ENCODE peak calls at places on chromosomes 2 and 18, in ten cellular contexts. J is adrenal gland, N is colonic mucosa, S is kidney, H is AG04450, L is heart left ventricle, V is body of pancreas, B is IMR-90, K is GM23248, F is PC-9. U is an unnamed sample.

GRCh38 chr2:173851256-173851655 is 113.9 kb downstream of the SP3 start:
- DNase-seq in B (no peak), N (no peak), J (peak; percentile 70), S (no peak), L (peak; percentile 24), H (no peak), F (no peak), K (peak; percentile 73), V (peak; percentile 14), U (peak; percentile 59)

GRCh38 chr2:240855670-240856069 is 13.0 kb upstream of the AGXT start:
- DNase-seq in J (no peak), L (no peak), N (no peak), V (no peak), H (no peak), K (no peak), S (no peak), F (no peak), B (no peak), U (no peak)

GRCh38 chr2:175600024-175600831 is 401.8 kb downstream of the LNPK start:
- DNase-seq in F (no peak), J (peak; percentile 41), L (no peak), N (no peak), S (no peak), H (no peak), K (peak; percentile 91), B (no peak), V (peak; percentile 12), U (no peak)

GRCh38 chr2:233082222-233082933 is 22.2 kb downstream of the INPP5D start:
- DNase-seq in F (no peak), L (no peak), V (no peak), S (peak; percentile 22), K (no peak), J (no peak), H (no peak), B (no peak), N (no peak), U (no peak)

GRCh38 chr18:11021477-11021876 is 127.9 kb downstream of the PIEZO2 start:
- DNase-seq in J (no peak), K (no peak), F (no peak), B (no peak), H (no peak), N (no peak), V (no peak), S (no peak), L (no peak), U (no peak)

GRCh38 chr2:240627736-240628506 is 2.6 kb downstream of the GPR35 start:
- DNase-seq in H (no peak), F (no peak), S (peak; percentile 61), J (peak; percentile 2), K (no peak), V (no peak), B (no peak), N (no peak), L (no peak), U (no peak)

GRCh38 chr2:230671117-230671516 is 41.5 kb upstream of the CAB39 start:
- DNase-seq in J (no peak), K (peak; percentile 53), B (peak; percentile 93), F (no peak), H (peak; percentile 81), S (no peak), L (no peak), V (no peak), N (no peak), U (peak; percentile 93)

GRCh38 chr2:229660951-229661350 is 53.4 kb downstream of the DNER start:
- DNase-seq in J (no peak), B (no peak), F (no peak), L (no peak), S (no peak), H (no peak), N (no peak), K (peak; percentile 6), V (no peak), U (peak; percentile 45)

GRCh38 chr2:202099515-202099914 is 26.5 kb downstream of the KIAA2012 start:
- DNase-seq in B (no peak), N (no peak), F (peak; percentile 14), L (no peak), S (no peak), K (no peak), J (no peak), H (no peak), V (no peak), U (no peak)

GRCh38 chr2:202104286-202104870 is 31.3 kb downstream of the KIAA2012 start:
- DNase-seq in F (peak; percentile 39), L (no peak), B (peak; percentile 54), J (peak; percentile 49), H (no peak), K (peak; percentile 77), N (peak; percentile 43), V (peak; percentile 20), S (no peak), U (peak; percentile 50)

GRCh38 chr2:202105025-202105424 is 32.0 kb downstream of the KIAA2012 start:
- DNase-seq in H (no peak), F (no peak), J (no peak), V (no peak), N (no peak), L (no peak), K (no peak), S (no peak), B (no peak), U (no peak)

GRCh38 chr2:202101049-202101579 is 28.1 kb downstream of the KIAA2012 start:
- DNase-seq in N (no peak), V (no peak), K (no peak), H (no peak), F (no peak), S (no peak), J (no peak), B (no peak), L (no peak), U (no peak)

DNA sequence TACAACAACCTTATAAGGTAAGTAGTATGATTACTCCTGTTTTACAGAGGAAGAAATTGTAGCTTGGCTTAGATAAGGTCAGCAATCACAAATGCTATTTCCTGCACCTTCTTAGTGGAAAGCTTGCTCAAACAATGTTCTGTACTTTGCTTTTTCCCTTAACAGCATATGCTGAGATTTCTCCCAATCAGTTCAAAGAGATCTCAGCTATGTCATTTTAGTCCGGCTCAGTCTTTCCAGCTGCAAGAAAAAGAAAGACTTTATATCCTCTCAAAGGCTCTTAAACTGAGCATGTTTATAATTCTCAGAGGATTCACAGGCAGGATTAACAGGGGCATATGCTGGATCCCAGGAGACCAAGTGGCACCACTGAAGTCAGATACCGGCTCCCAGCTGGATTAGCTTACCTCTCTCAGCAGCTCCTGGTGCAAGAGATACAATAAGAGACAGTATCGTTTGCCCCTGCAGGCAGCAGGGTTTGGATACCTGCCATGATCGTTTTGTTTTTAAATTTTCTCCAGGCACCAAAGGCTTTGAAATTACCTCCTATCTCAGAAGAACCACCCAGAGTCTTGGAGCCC is 29.5 kb downstream of the KIAA2012 start:
- DNase-seq in N (no peak), S (no peak), B (no peak), V (no peak), H (no peak), L (no peak), K (no peak), J (no peak), F (no peak), U (no peak)
- H3K9me3 ChIP-seq in N (no peaks in the 10 kb centered on the region), S (no peaks in the 10 kb centered on the region), B (no peaks in the 10 kb centered on the region), V (no peaks in the 10 kb centered on the region), H (no peaks in the 10 kb centered on the region), L (no peaks in the 10 kb centered on the region), K (no peaks in the 10 kb centered on the region), J (no peaks in the 10 kb centered on the region), F (no peaks in the 10 kb centered on the region), U (no peaks in the 10 kb centered on the region)

DNA sequence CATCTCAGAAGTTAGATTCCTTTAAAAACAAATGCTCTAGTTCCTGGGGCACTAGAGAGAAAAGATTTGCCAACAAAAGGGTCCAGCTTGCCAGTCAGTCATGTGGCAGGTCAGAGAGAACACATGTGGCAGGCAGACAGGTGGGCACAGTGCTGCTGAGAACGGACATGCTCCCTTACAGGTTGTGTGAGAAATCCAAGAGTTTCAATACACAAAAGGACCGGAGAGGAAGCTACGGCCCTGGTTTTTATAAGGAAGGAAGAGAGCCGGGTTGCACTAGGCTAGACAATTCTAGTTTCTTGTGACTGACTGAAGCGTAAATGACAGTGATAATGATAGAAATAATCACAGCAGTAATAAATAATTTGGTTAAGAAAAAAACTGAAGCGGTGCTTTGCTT is 18.3 kb downstream of the CDC42EP3 start:
- DNase-seq in B (no peak), F (no peak), J (no peak), L (no peak), S (no peak), H (no peak), K (no peak), V (no peak), N (no peak), U (no peak)
- H3K27ac ChIP-seq in B (peak overlapping the region; percentile 48), F (peak overlapping the region; percentile 60), J (no peak overlapping the region), L (peak overlapping the region; percentile 94), S (no peak overlapping the region), H (peak overlapping the region; percentile 39), K (peak overlapping the region; percentile 50), V (no peak overlapping the region), N (peak overlapping the region; percentile 31), U (peak overlapping the region; percentile 27)

DNA sequence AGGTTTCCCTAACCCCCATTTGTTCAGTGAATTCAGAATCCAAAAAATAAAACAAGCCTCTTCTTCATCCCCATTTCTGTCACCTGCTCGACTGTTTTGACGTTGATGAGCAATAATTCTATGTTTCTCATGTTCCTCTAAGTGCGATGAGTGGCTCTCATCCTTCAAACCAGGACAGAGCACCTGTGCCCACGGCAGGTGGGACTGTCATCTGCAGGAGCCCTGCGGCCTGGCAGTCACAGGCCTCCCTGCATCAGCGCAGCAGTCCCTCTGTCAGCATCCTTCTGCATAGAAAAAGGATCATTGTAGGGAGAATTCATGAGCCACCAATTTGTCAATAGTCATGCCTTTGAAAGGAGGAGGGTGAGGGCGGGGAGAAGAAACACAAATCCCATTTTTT is 234.1 kb upstream of the NCKAP5 start:
- DNase-seq in V (no peak), J (no peak), B (no peak), S (no peak), L (no peak), H (no peak), F (no peak), K (no peak), N (no peak), U (no peak)
- H3K4me3 ChIP-seq in V (no peak overlapping the region), J (no peak overlapping the region), B (no peak overlapping the region), S (no peak overlapping the region), L (no peak overlapping the region), H (no peak overlapping the region), F (no peak overlapping the region), K (no peak overlapping the region), N (no peak overlapping the region), U (no peak overlapping the region)

GRCh38 chr2:237650455-237650850 is 23.1 kb downstream of the LRRFIP1 start:
- DNase-seq in B (no peak), K (no peak), S (peak; percentile 85), N (no peak), V (peak; percentile 37), L (no peak), J (no peak), F (peak; percentile 97), H (no peak), U (no peak)

GRCh38 chr2:237648016-237648381 is 20.6 kb downstream of the LRRFIP1 start:
- DNase-seq in J (no peak), F (no peak), K (no peak), L (no peak), V (no peak), N (no peak), B (no peak), H (no peak), S (no peak), U (no peak)

GRCh38 chr2:237652181-237652580 is 24.8 kb downstream of the LRRFIP1 start:
- DNase-seq in N (no peak), B (no peak), J (no peak), L (peak; percentile 71), H (no peak), V (no peak), S (no peak), K (no peak), F (no peak), U (no peak)

GRCh38 chr2:237651761-237652160 is 24.4 kb downstream of the LRRFIP1 start:
- DNase-seq in J (no peak), N (no peak), F (no peak), L (no peak), V (no peak), B (no peak), S (no peak), K (no peak), H (no peak), U (no peak)

GRCh38 chr2:237649541-237650454 is 22.4 kb downstream of the LRRFIP1 start:
- DNase-seq in L (no peak), F (no peak), S (no peak), J (no peak), N (no peak), V (no peak), H (no peak), B (no peak), K (no peak), U (no peak)
- H3K9me3 ChIP-seq in L (no peaks in the 10 kb centered on the region), F (no peaks in the 10 kb centered on the region), S (no peaks in the 10 kb centered on the region), J (no peaks in the 10 kb centered on the region), N (no peaks in the 10 kb centered on the region), V (no peaks in the 10 kb centered on the region), H (peaks cover 11% of the 10 kb centered on the region), B (peaks cover 4% of the 10 kb centered on the region), K (no peaks in the 10 kb centered on the region), U (no peaks in the 10 kb centered on the region)

U was measured in fibroblast of lung.